ENCODE peak calls at places on chromosomes 3 and 15, in eight cellular contexts. One of them, this sample, is unnamed.
A peak's percentile ranks its signal among the peaks of the same experiment; 100 is the strongest.

GRCh38 chr15:82043130-82043673 is 2.6 kb downstream of the MEX3B start:
- DNase-seq in vagina: no peak
- DNase-seq in fibroblast of the aortic adventitia: no peak
- DNase-seq in nephron progenitor cell: no peak
- DNase-seq in HepG2: no peak
- DNase-seq in testis: peak; percentile 39
- DNase-seq in AG10803: no peak
- DNase-seq in GM13976: no peak
- DNase-seq in this sample: no peak

GRCh38 chr15:88719654-88720053 is 80.8 kb downstream of the ISG20 start:
- DNase-seq in fibroblast of the aortic adventitia: no peak
- DNase-seq in vagina: no peak
- DNase-seq in HepG2: no peak
- DNase-seq in GM13976: no peak
- DNase-seq in testis: no peak
- DNase-seq in AG10803: no peak
- DNase-seq in nephron progenitor cell: no peak
- DNase-seq in this sample: no peak

GRCh38 chr3:48023377-48023776 is 7.2 kb upstream of the MAP4 start:
- DNase-seq in nephron progenitor cell: no peak
- DNase-seq in fibroblast of the aortic adventitia: no peak
- DNase-seq in vagina: no peak
- DNase-seq in GM13976: no peak
- DNase-seq in HepG2: peak; percentile 67
- DNase-seq in AG10803: no peak
- DNase-seq in testis: no peak
- DNase-seq in this sample: no peak

GRCh38 chr3:67765575-67765974 is 111.2 kb upstream of the SUCLG2 start:
- DNase-seq in fibroblast of the aortic adventitia: peak; percentile 48
- DNase-seq in nephron progenitor cell: no peak
- DNase-seq in HepG2: no peak
- DNase-seq in AG10803: no peak
- DNase-seq in vagina: no peak
- DNase-seq in testis: no peak
- DNase-seq in GM13976: no peak
- DNase-seq in this sample: no peak

GRCh38 chr3:150407051-150407817 is 864 bp upstream of the TSC22D2 start:
- DNase-seq in nephron progenitor cell: no peak
- DNase-seq in AG10803: peak; percentile 82
- DNase-seq in HepG2: no peak
- DNase-seq in vagina: no peak
- DNase-seq in testis: no peak
- DNase-seq in GM13976: peak; percentile 11
- DNase-seq in fibroblast of the aortic adventitia: peak; percentile 90
- DNase-seq in this sample: no peak

GRCh38 chr3:73479325-73479724 is 145.4 kb downstream of the PDZRN3 start:
- DNase-seq in vagina: no peak
- DNase-seq in GM13976: no peak
- DNase-seq in nephron progenitor cell: no peak
- DNase-seq in HepG2: no peak
- DNase-seq in fibroblast of the aortic adventitia: no peak
- DNase-seq in testis: no peak
- DNase-seq in AG10803: no peak
- DNase-seq in this sample: no peak

GRCh38 chr3:13753926-13754325 is 125.9 kb downstream of the WNT7A start:
- DNase-seq in testis: no peak
- DNase-seq in AG10803: no peak
- DNase-seq in nephron progenitor cell: no peak
- DNase-seq in HepG2: no peak
- DNase-seq in fibroblast of the aortic adventitia: no peak
- DNase-seq in vagina: no peak
- DNase-seq in GM13976: no peak
- DNase-seq in this sample: no peak

GRCh38 chr15:51155906-51156305 is 61.2 kb upstream of the TNFAIP8L3 start:
- DNase-seq in testis: no peak
- DNase-seq in HepG2: no peak
- DNase-seq in fibroblast of the aortic adventitia: no peak
- DNase-seq in nephron progenitor cell: no peak
- DNase-seq in AG10803: no peak
- DNase-seq in vagina: no peak
- DNase-seq in GM13976: no peak
- DNase-seq in this sample: peak; percentile 52

GRCh38 chr15:52677593-52677992 is 1.6 kb downstream of the ATOSA start:
- DNase-seq in HepG2: no peak
- DNase-seq in GM13976: peak; percentile 44
- DNase-seq in vagina: no peak
- DNase-seq in testis: no peak
- DNase-seq in AG10803: no peak
- DNase-seq in fibroblast of the aortic adventitia: peak; percentile 7
- DNase-seq in nephron progenitor cell: no peak
- DNase-seq in this sample: no peak

GRCh38 chr15:33183334-33183733 is 11.2 kb downstream of the FMN1 start:
- DNase-seq in vagina: no peak
- DNase-seq in nephron progenitor cell: no peak
- DNase-seq in testis: no peak
- DNase-seq in AG10803: no peak
- DNase-seq in fibroblast of the aortic adventitia: no peak
- DNase-seq in HepG2: no peak
- DNase-seq in GM13976: no peak
- DNase-seq in this sample: no peak

GRCh38 chr3:37487785-37488184 is 313.4 kb upstream of the LRRFIP2 start:
- DNase-seq in fibroblast of the aortic adventitia: no peak
- DNase-seq in HepG2: no peak
- DNase-seq in nephron progenitor cell: no peak
- DNase-seq in AG10803: no peak
- DNase-seq in vagina: no peak
- DNase-seq in GM13976: no peak
- DNase-seq in testis: no peak
- DNase-seq in this sample: no peak

GRCh38 chr15:51991141-51991540 is 19.6 kb upstream of the LEO1 start:
- DNase-seq in testis: no peak
- DNase-seq in HepG2: no peak
- DNase-seq in vagina: no peak
- DNase-seq in nephron progenitor cell: no peak
- DNase-seq in fibroblast of the aortic adventitia: no peak
- DNase-seq in GM13976: no peak
- DNase-seq in AG10803: no peak
- DNase-seq in this sample: no peak

GRCh38 chr3:73718326-73719110 is 93.8 kb upstream of the PDZRN3 start:
- DNase-seq in GM13976: no peak
- DNase-seq in vagina: no peak
- DNase-seq in AG10803: peak; percentile 47
- DNase-seq in nephron progenitor cell: no peak
- DNase-seq in testis: no peak
- DNase-seq in fibroblast of the aortic adventitia: peak; percentile 4
- DNase-seq in HepG2: no peak
- DNase-seq in this sample: no peak

GRCh38 chr3:152910211-152910610 is 75.3 kb downstream of the P2RY1 start:
- DNase-seq in vagina: no peak
- DNase-seq in GM13976: no peak
- DNase-seq in nephron progenitor cell: no peak
- DNase-seq in testis: peak; percentile 18
- DNase-seq in AG10803: no peak
- DNase-seq in HepG2: peak; percentile 4
- DNase-seq in fibroblast of the aortic adventitia: no peak
- DNase-seq in this sample: no peak

GRCh38 chr15:64611085-64611484 is 150.7 kb downstream of the ZNF609 start:
- DNase-seq in vagina: no peak
- DNase-seq in testis: no peak
- DNase-seq in GM13976: no peak
- DNase-seq in fibroblast of the aortic adventitia: no peak
- DNase-seq in HepG2: peak; percentile 48
- DNase-seq in nephron progenitor cell: no peak
- DNase-seq in AG10803: no peak
- DNase-seq in this sample: peak; percentile 26

GRCh38 chr3:198079771-198080520 is 119.9 kb downstream of the LMLN start:
- DNase-seq in nephron progenitor cell: no peak
- DNase-seq in AG10803: no peak
- DNase-seq in GM13976: peak; percentile 18
- DNase-seq in testis: no peak
- DNase-seq in fibroblast of the aortic adventitia: no peak
- DNase-seq in HepG2: no peak
- DNase-seq in vagina: no peak
- DNase-seq in this sample: no peak

GRCh38 chr3:181581651-181582050 is 130.1 kb upstream of the SOX2 start:
- DNase-seq in GM13976: no peak
- DNase-seq in testis: no peak
- DNase-seq in vagina: no peak
- DNase-seq in fibroblast of the aortic adventitia: no peak
- DNase-seq in AG10803: peak; percentile 8
- DNase-seq in nephron progenitor cell: no peak
- DNase-seq in HepG2: no peak
- DNase-seq in this sample: no peak

GRCh38 chr3:44894485-44894884 is 20.1 kb downstream of the TGM4 start:
- DNase-seq in AG10803: peak; percentile 55
- DNase-seq in GM13976: no peak
- DNase-seq in fibroblast of the aortic adventitia: peak; percentile 10
- DNase-seq in nephron progenitor cell: no peak
- DNase-seq in vagina: no peak
- DNase-seq in testis: peak; percentile 16
- DNase-seq in HepG2: no peak
- DNase-seq in this sample: no peak

GRCh38 chr3:185207931-185208746 is 45.7 kb downstream of the EHHADH start:
- DNase-seq in AG10803: peak; percentile 59
- DNase-seq in vagina: no peak
- DNase-seq in GM13976: peak; percentile 45
- DNase-seq in HepG2: no peak
- DNase-seq in nephron progenitor cell: peak; percentile 4
- DNase-seq in fibroblast of the aortic adventitia: peak; percentile 30
- DNase-seq in testis: no peak
- DNase-seq in this sample: no peak

GRCh38 chr3:37867144-37867543 is 5.5 kb downstream of the CTDSPL start:
- DNase-seq in vagina: no peak
- DNase-seq in nephron progenitor cell: no peak
- DNase-seq in fibroblast of the aortic adventitia: no peak
- DNase-seq in testis: no peak
- DNase-seq in AG10803: no peak
- DNase-seq in HepG2: no peak
- DNase-seq in GM13976: no peak
- DNase-seq in this sample: no peak

GRCh38 chr3:63662011-63662410 is 9.5 kb downstream of the SNTN start:
- DNase-seq in GM13976: no peak
- DNase-seq in AG10803: no peak
- DNase-seq in testis: no peak
- DNase-seq in HepG2: no peak
- DNase-seq in fibroblast of the aortic adventitia: no peak
- DNase-seq in vagina: no peak
- DNase-seq in nephron progenitor cell: no peak
- DNase-seq in this sample: no peak

GRCh38 chr3:65795166-65795565 is 243.6 kb downstream of the MAGI1 start:
- DNase-seq in nephron progenitor cell: no peak
- DNase-seq in testis: no peak
- DNase-seq in fibroblast of the aortic adventitia: no peak
- DNase-seq in HepG2: no peak
- DNase-seq in vagina: no peak
- DNase-seq in GM13976: no peak
- DNase-seq in AG10803: no peak
- DNase-seq in this sample: no peak

GRCh38 chr3:117874028-117874765 is 1160.4 kb downstream of the IGSF11 start:
- DNase-seq in vagina: no peak
- DNase-seq in AG10803: no peak
- DNase-seq in testis: peak; percentile 48
- DNase-seq in nephron progenitor cell: no peak
- DNase-seq in HepG2: no peak
- DNase-seq in fibroblast of the aortic adventitia: peak; percentile 47
- DNase-seq in GM13976: no peak
- DNase-seq in this sample: peak; percentile 49

GRCh38 chr3:123792473-123793201 is 91.5 kb downstream of the MYLK start:
- DNase-seq in GM13976: no peak
- DNase-seq in HepG2: no peak
- DNase-seq in AG10803: no peak
- DNase-seq in vagina: no peak
- DNase-seq in testis: no peak
- DNase-seq in fibroblast of the aortic adventitia: no peak
- DNase-seq in nephron progenitor cell: no peak
- DNase-seq in this sample: no peak

GRCh38 chr3:16264708-16265454 is at the start of the genes DPH3 and OXNAD1:
- DNase-seq in nephron progenitor cell: peak; percentile 99
- DNase-seq in HepG2: peak; percentile 98
- DNase-seq in AG10803: peak; percentile 100
- DNase-seq in testis: peak; percentile 99
- DNase-seq in GM13976: peak; percentile 96
- DNase-seq in vagina: peak; percentile 99
- DNase-seq in fibroblast of the aortic adventitia: peak; percentile 100
- DNase-seq in this sample: peak; percentile 99
- TF ChIP-seq CTCF in nephron progenitor cell: no peak
- TF ChIP-seq CTCF in HepG2: peak; percentile 6
- TF ChIP-seq CTCF in AG10803: no peak
- TF ChIP-seq CTCF in testis: no peak
- TF ChIP-seq CTCF in GM13976: no peak
- TF ChIP-seq CTCF in vagina: peak; percentile 40
- TF ChIP-seq CTCF in fibroblast of the aortic adventitia: no peak
- TF ChIP-seq CTCF in this sample: no peak

GRCh38 chr3:166837535-166837934 is 542.6 kb downstream of the ZBBX start:
- DNase-seq in nephron progenitor cell: peak; percentile 9
- DNase-seq in HepG2: peak; percentile 32
- DNase-seq in testis: peak; percentile 28
- DNase-seq in GM13976: peak; percentile 20
- DNase-seq in AG10803: no peak
- DNase-seq in vagina: no peak
- DNase-seq in fibroblast of the aortic adventitia: no peak
- DNase-seq in this sample: no peak
- TF ChIP-seq CTCF in nephron progenitor cell: peak; percentile 54
- TF ChIP-seq CTCF in HepG2: peak; percentile 61
- TF ChIP-seq CTCF in testis: no peak
- TF ChIP-seq CTCF in GM13976: peak; percentile 34
- TF ChIP-seq CTCF in AG10803: no peak
- TF ChIP-seq CTCF in vagina: no peak
- TF ChIP-seq CTCF in fibroblast of the aortic adventitia: no peak
- TF ChIP-seq CTCF in this sample: no peak

GRCh38 chr15:31265871-31266711 is 60.5 kb upstream of the KLF13 start:
- DNase-seq in nephron progenitor cell: no peak
- DNase-seq in fibroblast of the aortic adventitia: no peak
- DNase-seq in GM13976: peak; percentile 87
- DNase-seq in vagina: peak; percentile 82
- DNase-seq in AG10803: peak; percentile 51
- DNase-seq in HepG2: no peak
- DNase-seq in testis: peak; percentile 19
- DNase-seq in this sample: no peak
- TF ChIP-seq CTCF in nephron progenitor cell: no peak
- TF ChIP-seq CTCF in fibroblast of the aortic adventitia: no peak
- TF ChIP-seq CTCF in GM13976: no peak
- TF ChIP-seq CTCF in vagina: no peak
- TF ChIP-seq CTCF in AG10803: no peak
- TF ChIP-seq CTCF in HepG2: no peak
- TF ChIP-seq CTCF in testis: no peak
- TF ChIP-seq CTCF in this sample: no peak

GRCh38 chr3:84755860-84756259 is 202.9 kb upstream of the CADM2 start:
- DNase-seq in nephron progenitor cell: no peak
- DNase-seq in vagina: no peak
- DNase-seq in testis: no peak
- DNase-seq in GM13976: no peak
- DNase-seq in HepG2: no peak
- DNase-seq in AG10803: no peak
- DNase-seq in fibroblast of the aortic adventitia: no peak
- DNase-seq in this sample: no peak

DNA sequence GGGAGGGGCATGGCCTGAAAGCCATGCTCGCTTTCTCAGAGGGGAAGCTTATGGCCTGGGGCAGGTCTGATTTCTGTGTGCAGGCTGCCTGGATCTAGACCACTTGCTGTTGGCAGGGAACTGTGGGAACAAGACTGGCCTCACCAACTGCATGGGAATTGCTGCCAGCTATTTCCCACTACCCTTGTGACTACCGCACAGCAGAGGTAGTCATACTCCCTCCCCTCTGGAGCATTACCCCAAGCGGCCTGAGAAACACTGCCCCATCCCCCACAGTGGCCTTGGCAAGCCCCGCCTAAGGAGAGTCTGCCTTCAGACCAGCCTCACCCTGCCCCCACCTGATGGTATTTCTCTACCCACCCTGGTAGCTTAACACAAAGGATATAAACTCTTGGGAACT is 199.4 kb upstream of the CADM2 start:
- DNase-seq in AG10803: no peak
- DNase-seq in GM13976: no peak
- DNase-seq in vagina: no peak
- DNase-seq in HepG2: no peak
- DNase-seq in testis: no peak
- DNase-seq in fibroblast of the aortic adventitia: no peak
- DNase-seq in nephron progenitor cell: no peak
- DNase-seq in this sample: no peak
- TF ChIP-seq CTCF in AG10803: no peak
- TF ChIP-seq CTCF in GM13976: no peak
- TF ChIP-seq CTCF in vagina: no peak
- TF ChIP-seq CTCF in HepG2: no peak
- TF ChIP-seq CTCF in testis: no peak
- TF ChIP-seq CTCF in fibroblast of the aortic adventitia: no peak
- TF ChIP-seq CTCF in nephron progenitor cell: no peak
- TF ChIP-seq CTCF in this sample: no peak

This sample was measured in endothelial cell of umbilical vein.